ENCODE peak calls at places on chromosome 16, in six cellular contexts. One of them, this sample, is unnamed.

GRCh38 chr16:49467540-49468372 is 94.2 kb downstream of the C16orf78 start:
- DNase-seq in GM23338: no peak
- DNase-seq in fibroblast of lung: no peak
- DNase-seq in cardiac muscle cell: no peak
- DNase-seq in Karpas-422: no peak
- DNase-seq in uterus: no peak
- DNase-seq in this sample: peak; percentile 30

GRCh38 chr16:74984194-74984669 is 691 bp downstream of the WDR59 start:
- DNase-seq in uterus: no peak
- DNase-seq in cardiac muscle cell: no peak
- DNase-seq in GM23338: no peak
- DNase-seq in fibroblast of lung: no peak
- DNase-seq in Karpas-422: no peak
- DNase-seq in this sample: no peak

GRCh38 chr16:23771642-23772041 is 16.8 kb downstream of the CHP2 start:
- DNase-seq in fibroblast of lung: no peak
- DNase-seq in cardiac muscle cell: no peak
- DNase-seq in Karpas-422: no peak
- DNase-seq in uterus: no peak
- DNase-seq in GM23338: no peak
- DNase-seq in this sample: no peak

GRCh38 chr16:81908466-81909230 is 102.6 kb downstream of the SDR42E1 start:
- DNase-seq in Karpas-422: no peak
- DNase-seq in uterus: no peak
- DNase-seq in fibroblast of lung: no peak
- DNase-seq in GM23338: no peak
- DNase-seq in cardiac muscle cell: no peak
- DNase-seq in this sample: no peak

GRCh38 chr16:72877374-72878028 is 170.4 kb downstream of the ZFHX3 start:
- DNase-seq in cardiac muscle cell: no peak
- DNase-seq in Karpas-422: no peak
- DNase-seq in GM23338: no peak
- DNase-seq in fibroblast of lung: peak; percentile 69
- DNase-seq in uterus: no peak
- DNase-seq in this sample: peak; percentile 82

GRCh38 chr16:11253009-11253994 is 2.7 kb downstream of the SOCS1 start:
- DNase-seq in GM23338: no peak
- DNase-seq in uterus: no peak
- DNase-seq in Karpas-422: peak; percentile 54
- DNase-seq in fibroblast of lung: peak; percentile 73
- DNase-seq in cardiac muscle cell: no peak
- DNase-seq in this sample: no peak

GRCh38 chr16:3036726-3037315 is at the start of gene BICDL2:
- DNase-seq in cardiac muscle cell: no peak
- DNase-seq in uterus: no peak
- DNase-seq in Karpas-422: no peak
- DNase-seq in fibroblast of lung: no peak
- DNase-seq in GM23338: peak; percentile 93
- DNase-seq in this sample: no peak

GRCh38 chr16:50593410-50594139 is 45.4 kb downstream of the NKD1 start:
- DNase-seq in uterus: no peak
- DNase-seq in GM23338: peak; percentile 87
- DNase-seq in cardiac muscle cell: peak; percentile 70
- DNase-seq in fibroblast of lung: peak; percentile 36
- DNase-seq in Karpas-422: no peak
- DNase-seq in this sample: no peak

GRCh38 chr16:21260870-21261791 is 17.0 kb downstream of the CRYM start:
- DNase-seq in cardiac muscle cell: no peak
- DNase-seq in fibroblast of lung: peak; percentile 98
- DNase-seq in uterus: peak; percentile 46
- DNase-seq in Karpas-422: no peak
- DNase-seq in GM23338: no peak
- DNase-seq in this sample: peak; percentile 59

GRCh38 chr16:85276258-85276657 is 164.0 kb upstream of the CIBAR2 start:
- DNase-seq in fibroblast of lung: no peak
- DNase-seq in Karpas-422: no peak
- DNase-seq in cardiac muscle cell: no peak
- DNase-seq in uterus: no peak
- DNase-seq in GM23338: no peak
- DNase-seq in this sample: no peak

GRCh38 chr16:21560462-21560861 is 38.9 kb upstream of the METTL9 start:
- DNase-seq in Karpas-422: no peak
- DNase-seq in uterus: no peak
- DNase-seq in GM23338: no peak
- DNase-seq in cardiac muscle cell: no peak
- DNase-seq in fibroblast of lung: no peak
- DNase-seq in this sample: no peak

GRCh38 chr16:84294196-84295142 is at the start of gene WFDC1:
- DNase-seq in Karpas-422: no peak
- DNase-seq in uterus: no peak
- DNase-seq in cardiac muscle cell: peak; percentile 78
- DNase-seq in fibroblast of lung: no peak
- DNase-seq in GM23338: peak; percentile 43
- DNase-seq in this sample: peak; percentile 69

GRCh38 chr16:88810868-88811599 is 694 bp downstream of the APRT start:
- DNase-seq in cardiac muscle cell: peak; percentile 83
- DNase-seq in fibroblast of lung: peak; percentile 82
- DNase-seq in Karpas-422: peak; percentile 96
- DNase-seq in GM23338: peak; percentile 62
- DNase-seq in uterus: peak; percentile 71
- DNase-seq in this sample: peak; percentile 88

GRCh38 chr16:53433930-53434435 is 288 bp upstream of the RBL2 start:
- DNase-seq in cardiac muscle cell: no peak
- DNase-seq in fibroblast of lung: peak; percentile 84
- DNase-seq in uterus: peak; percentile 83
- DNase-seq in GM23338: no peak
- DNase-seq in Karpas-422: peak; percentile 92
- DNase-seq in this sample: no peak

GRCh38 chr16:58428621-58429557 is 36.6 kb downstream of the GINS3 start:
- DNase-seq in GM23338: no peak
- DNase-seq in fibroblast of lung: no peak
- DNase-seq in cardiac muscle cell: no peak
- DNase-seq in uterus: no peak
- DNase-seq in Karpas-422: no peak
- DNase-seq in this sample: no peak

GRCh38 chr16:58422809-58423208 is 30.5 kb downstream of the GINS3 start:
- DNase-seq in uterus: no peak
- DNase-seq in cardiac muscle cell: no peak
- DNase-seq in GM23338: no peak
- DNase-seq in fibroblast of lung: no peak
- DNase-seq in Karpas-422: no peak
- DNase-seq in this sample: no peak

GRCh38 chr16:58426960-58427359 is 34.7 kb downstream of the GINS3 start:
- DNase-seq in fibroblast of lung: no peak
- DNase-seq in uterus: no peak
- DNase-seq in GM23338: no peak
- DNase-seq in cardiac muscle cell: no peak
- DNase-seq in Karpas-422: peak; percentile 41
- DNase-seq in this sample: no peak

GRCh38 chr16:58426095-58426494 is 33.8 kb downstream of the GINS3 start:
- DNase-seq in fibroblast of lung: no peak
- DNase-seq in Karpas-422: peak; percentile 72
- DNase-seq in uterus: no peak
- DNase-seq in GM23338: no peak
- DNase-seq in cardiac muscle cell: no peak
- DNase-seq in this sample: no peak

DNA sequence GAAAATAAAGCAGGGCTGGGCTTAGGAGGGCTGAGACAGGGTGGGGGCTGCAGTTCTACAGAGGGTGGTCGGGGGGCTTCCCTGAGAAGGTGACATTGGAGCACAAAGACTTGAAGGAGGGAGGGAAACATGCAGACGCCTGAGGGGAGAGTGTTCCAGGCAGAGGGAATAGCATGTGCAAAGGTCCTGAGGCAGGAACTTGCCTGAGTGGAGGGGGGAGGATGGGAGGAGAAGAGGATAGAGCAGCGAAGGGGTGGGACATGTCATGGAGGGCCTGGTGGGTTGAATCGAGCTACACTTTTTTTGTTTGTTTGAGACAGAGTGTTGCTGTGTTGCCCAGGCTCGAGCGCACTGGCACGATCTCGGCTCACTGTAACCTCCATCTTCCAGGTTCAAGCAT is 33.0 kb downstream of the GINS3 start:
- DNase-seq in fibroblast of lung: no peak
- DNase-seq in uterus: no peak
- DNase-seq in cardiac muscle cell: no peak
- DNase-seq in Karpas-422: peak; percentile 43
- DNase-seq in GM23338: no peak
- DNase-seq in this sample: no peak
- H3K4me1 ChIP-seq in fibroblast of lung: no peaks in the 10 kb centered on the region
- H3K4me1 ChIP-seq in uterus: no peaks in the 10 kb centered on the region
- H3K4me1 ChIP-seq in cardiac muscle cell: peaks cover 5% of the 10 kb centered on the region
- H3K4me1 ChIP-seq in Karpas-422: peaks cover 70% of the 10 kb centered on the region
- H3K4me1 ChIP-seq in GM23338: peaks cover 4% of the 10 kb centered on the region
- H3K4me1 ChIP-seq in this sample: no peaks in the 10 kb centered on the region

GRCh38 chr16:69799601-69800000 is 37.5 kb downstream of the WWP2 start:
- DNase-seq in Karpas-422: no peak
- DNase-seq in uterus: no peak
- DNase-seq in fibroblast of lung: peak; percentile 69
- DNase-seq in cardiac muscle cell: no peak
- DNase-seq in GM23338: no peak
- DNase-seq in this sample: no peak

GRCh38 chr16:69793521-69793920 is 31.4 kb downstream of the WWP2 start:
- DNase-seq in uterus: no peak
- DNase-seq in GM23338: no peak
- DNase-seq in fibroblast of lung: no peak
- DNase-seq in cardiac muscle cell: no peak
- DNase-seq in Karpas-422: no peak
- DNase-seq in this sample: no peak

GRCh38 chr16:69798466-69798865 is 36.3 kb downstream of the WWP2 start:
- DNase-seq in GM23338: peak; percentile 43
- DNase-seq in fibroblast of lung: peak; percentile 21
- DNase-seq in uterus: no peak
- DNase-seq in Karpas-422: no peak
- DNase-seq in cardiac muscle cell: peak; percentile 46
- DNase-seq in this sample: no peak

GRCh38 chr16:69796285-69797118 is 34.4 kb downstream of the WWP2 start:
- DNase-seq in GM23338: peak; percentile 88
- DNase-seq in fibroblast of lung: peak; percentile 84
- DNase-seq in cardiac muscle cell: peak; percentile 78
- DNase-seq in Karpas-422: peak; percentile 92
- DNase-seq in uterus: peak; percentile 38
- DNase-seq in this sample: no peak
- H3K4me3 ChIP-seq in GM23338: peak overlapping the region; percentile 15
- H3K4me3 ChIP-seq in fibroblast of lung: no peak overlapping the region
- H3K4me3 ChIP-seq in cardiac muscle cell: no peak overlapping the region
- H3K4me3 ChIP-seq in Karpas-422: no peak overlapping the region
- H3K4me3 ChIP-seq in uterus: no peak overlapping the region
- H3K4me3 ChIP-seq in this sample: no peak overlapping the region

GRCh38 chr16:30355954-30356308 is 823 bp upstream of the CD2BP2 start:
- DNase-seq in cardiac muscle cell: no peak
- DNase-seq in GM23338: no peak
- DNase-seq in uterus: no peak
- DNase-seq in fibroblast of lung: no peak
- DNase-seq in Karpas-422: no peak
- DNase-seq in this sample: no peak

GRCh38 chr16:30355144-30355953 is at the start of gene CD2BP2:
- DNase-seq in Karpas-422: peak; percentile 98
- DNase-seq in uterus: peak; percentile 99
- DNase-seq in GM23338: peak; percentile 99
- DNase-seq in fibroblast of lung: peak; percentile 100
- DNase-seq in cardiac muscle cell: peak; percentile 98
- DNase-seq in this sample: peak; percentile 99

GRCh38 chr16:30352488-30353401 is 2.4 kb downstream of the CD2BP2 start:
- DNase-seq in fibroblast of lung: no peak
- DNase-seq in uterus: no peak
- DNase-seq in cardiac muscle cell: no peak
- DNase-seq in GM23338: peak; percentile 41
- DNase-seq in Karpas-422: no peak
- DNase-seq in this sample: no peak

GRCh38 chr16:30353438-30354129 is 1.5 kb downstream of the CD2BP2 start:
- DNase-seq in uterus: no peak
- DNase-seq in fibroblast of lung: no peak
- DNase-seq in cardiac muscle cell: no peak
- DNase-seq in GM23338: no peak
- DNase-seq in Karpas-422: peak; percentile 33
- DNase-seq in this sample: no peak

DNA sequence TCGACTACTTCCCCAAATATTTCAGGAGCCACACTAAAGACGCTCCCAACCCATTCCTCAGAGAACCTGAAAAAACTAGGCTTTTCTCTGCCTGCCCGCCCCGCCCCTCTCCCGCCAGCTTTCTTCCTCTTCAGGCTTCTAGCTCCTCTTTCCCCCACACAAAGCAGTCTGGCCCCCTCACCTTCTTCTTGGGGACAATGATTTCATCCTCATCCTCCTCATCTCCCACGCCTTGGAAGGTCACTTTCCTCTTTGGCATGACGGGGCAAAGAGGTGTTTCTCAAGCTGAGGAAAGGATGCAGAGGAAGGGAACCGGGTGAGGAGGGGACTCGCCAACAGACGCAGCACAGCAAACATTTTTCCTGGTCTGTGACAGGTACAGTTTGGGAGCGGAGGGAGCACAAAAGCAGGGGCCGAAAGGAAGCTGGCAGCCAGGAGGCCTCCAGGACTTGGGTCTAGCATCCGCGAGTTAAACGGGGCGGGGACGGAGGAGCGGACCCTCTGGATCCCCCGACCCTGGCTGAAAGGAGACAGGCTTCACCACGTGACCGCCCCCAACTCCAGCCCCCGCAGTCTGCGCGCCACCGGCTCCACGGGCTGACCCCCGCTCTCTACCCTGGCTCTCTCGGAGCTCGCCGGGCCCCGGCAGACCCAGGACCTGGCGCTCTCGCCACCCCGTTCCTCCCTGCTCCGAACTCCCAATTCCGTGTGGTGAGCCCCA is 525 bp downstream of the CD2BP2 start:
- DNase-seq in fibroblast of lung: no peak
- DNase-seq in Karpas-422: peak; percentile 58
- DNase-seq in cardiac muscle cell: peak; percentile 57
- DNase-seq in GM23338: peak; percentile 63
- DNase-seq in uterus: no peak
- DNase-seq in this sample: no peak
- H3K4me1 ChIP-seq in fibroblast of lung: peaks cover 31% of the 10 kb centered on the region
- H3K4me1 ChIP-seq in Karpas-422: peaks cover 73% of the 10 kb centered on the region
- H3K4me1 ChIP-seq in cardiac muscle cell: peaks cover 8% of the 10 kb centered on the region
- H3K4me1 ChIP-seq in GM23338: peaks cover 3% of the 10 kb centered on the region
- H3K4me1 ChIP-seq in uterus: peaks cover 18% of the 10 kb centered on the region
- H3K4me1 ChIP-seq in this sample: peaks cover 36% of the 10 kb centered on the region

DNA sequence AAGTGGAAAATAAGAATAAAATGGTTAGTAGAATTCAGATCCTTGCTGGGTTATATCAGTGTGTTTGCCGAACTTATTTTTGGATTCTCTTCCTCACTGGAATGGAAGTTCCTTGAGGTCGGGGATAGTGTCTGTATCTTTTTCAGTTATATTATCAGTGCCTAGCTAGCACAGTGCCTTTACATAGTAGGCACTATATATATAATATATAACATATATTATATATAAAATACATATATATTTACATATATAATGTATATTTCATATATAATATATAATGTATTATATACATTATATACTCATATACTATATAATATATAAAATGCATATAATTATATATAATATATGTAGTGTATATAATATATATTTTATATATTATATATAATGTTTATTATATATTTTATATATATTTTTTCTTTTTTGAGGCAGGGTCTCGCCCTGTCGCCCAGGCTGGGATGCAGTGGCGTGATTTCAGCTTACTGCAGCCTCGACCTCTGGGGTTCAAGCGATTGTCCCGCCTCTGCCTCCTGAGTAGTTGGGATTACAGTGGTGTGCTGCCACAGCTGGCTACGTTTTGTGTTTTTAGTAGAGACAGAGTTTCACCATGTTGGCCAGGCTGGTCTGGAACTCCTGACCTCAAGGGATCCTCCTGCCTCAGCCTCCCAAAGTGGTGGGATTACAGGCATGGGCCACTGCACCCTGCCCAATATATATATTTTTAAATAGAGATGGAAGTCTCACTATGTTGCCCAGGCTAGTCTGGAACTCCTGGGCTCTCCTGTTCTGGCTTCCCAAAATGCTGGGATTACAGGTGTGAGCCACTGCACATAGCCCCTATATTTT is 3.2 kb downstream of the NFATC3 start:
- DNase-seq in cardiac muscle cell: no peak
- DNase-seq in Karpas-422: no peak
- DNase-seq in uterus: no peak
- DNase-seq in fibroblast of lung: no peak
- DNase-seq in GM23338: no peak
- DNase-seq in this sample: no peak
- H3K4me3 ChIP-seq in cardiac muscle cell: no peak overlapping the region
- H3K4me3 ChIP-seq in Karpas-422: peak overlapping the region; percentile 96
- H3K4me3 ChIP-seq in uterus: no peak overlapping the region
- H3K4me3 ChIP-seq in fibroblast of lung: no peak overlapping the region
- H3K4me3 ChIP-seq in GM23338: no peak overlapping the region
- H3K4me3 ChIP-seq in this sample: no peak overlapping the region